ENCODE peak calls at places on chromosomes 13 and 19, in nine cellular contexts. P is mammary epithelial cell, N is astrocyte, L is GM12878, G is IMR-90, C is neural progenitor cell, F is HepG2, U is colonic mucosa, S is neuronal stem cell. X is an unnamed sample.
A peak's percentile ranks its signal among the peaks of the same experiment; 100 is the strongest.

GRCh38 chr13:32033744-32034143 is 2.2 kb downstream of the FRY start:
- DNase-seq in P (no peak), N (no peak), L (no peak), G (peak; percentile 33), C (no peak), F (no peak), U (no peak), S (no peak), X (peak; percentile 31)

GRCh38 chr19:16619456-16619855 is 8.5 kb downstream of the MED26 start:
- DNase-seq in P (peak; percentile 2), N (no peak), L (no peak), G (no peak), C (no peak), F (no peak), U (no peak), S (no peak), X (no peak)

GRCh38 chr19:50044922-50045321 is 19.1 kb downstream of the ZNF473 start:
- DNase-seq in P (no peak), N (no peak), L (no peak), G (no peak), C (no peak), F (no peak), U (no peak), S (no peak), X (no peak)

GRCh38 chr19:5172859-5173577 is 167.6 kb downstream of the PTPRS start:
- DNase-seq in P (peak; percentile 99), N (peak; percentile 96), L (no peak), G (peak; percentile 98), C (no peak), F (no peak), U (no peak), S (no peak), X (peak; percentile 97)

GRCh38 chr19:38023245-38023644 is 116.2 kb downstream of the SIPA1L3 start:
- DNase-seq in P (no peak), N (peak; percentile 83), L (no peak), G (peak; percentile 67), C (no peak), F (no peak), U (no peak), S (no peak), X (no peak)

GRCh38 chr13:23433171-23434153 is at the start of gene SACS:
- DNase-seq in P (peak; percentile 31), N (peak; percentile 69), L (no peak), G (peak; percentile 52), C (peak; percentile 95), F (no peak), U (no peak), S (peak; percentile 84), X (peak; percentile 75)

GRCh38 chr19:4780860-4781259 is 10.7 kb upstream of the FEM1A start:
- DNase-seq in P (no peak), N (no peak), L (no peak), G (no peak), C (no peak), F (no peak), U (no peak), S (no peak), X (no peak)

GRCh38 chr13:30976041-30976440 is 43.6 kb downstream of the TEX26 start:
- DNase-seq in P (no peak), N (no peak), L (no peak), G (no peak), C (no peak), F (no peak), U (no peak), S (no peak), X (no peak)

GRCh38 chr13:33164331-33164730 is 121.2 kb downstream of the STARD13 start:
- DNase-seq in P (no peak), N (peak; percentile 47), L (no peak), G (no peak), C (no peak), F (peak; percentile 31), U (no peak), S (no peak), X (no peak)

GRCh38 chr13:33167521-33167920 is 118.0 kb downstream of the STARD13 start:
- DNase-seq in P (peak; percentile 82), N (no peak), L (no peak), G (no peak), C (no peak), F (peak; percentile 41), U (no peak), S (no peak), X (no peak)

GRCh38 chr13:33169273-33169980 is 116.1 kb downstream of the STARD13 start:
- DNase-seq in P (peak; percentile 86), N (peak; percentile 95), L (no peak), G (peak; percentile 93), C (no peak), F (no peak), U (no peak), S (no peak), X (peak; percentile 46)

GRCh38 chr13:33172400-33172799 is 113.2 kb downstream of the STARD13 start:
- DNase-seq in P (no peak), N (no peak), L (no peak), G (no peak), C (no peak), F (no peak), U (no peak), S (no peak), X (peak; percentile 46)

DNA sequence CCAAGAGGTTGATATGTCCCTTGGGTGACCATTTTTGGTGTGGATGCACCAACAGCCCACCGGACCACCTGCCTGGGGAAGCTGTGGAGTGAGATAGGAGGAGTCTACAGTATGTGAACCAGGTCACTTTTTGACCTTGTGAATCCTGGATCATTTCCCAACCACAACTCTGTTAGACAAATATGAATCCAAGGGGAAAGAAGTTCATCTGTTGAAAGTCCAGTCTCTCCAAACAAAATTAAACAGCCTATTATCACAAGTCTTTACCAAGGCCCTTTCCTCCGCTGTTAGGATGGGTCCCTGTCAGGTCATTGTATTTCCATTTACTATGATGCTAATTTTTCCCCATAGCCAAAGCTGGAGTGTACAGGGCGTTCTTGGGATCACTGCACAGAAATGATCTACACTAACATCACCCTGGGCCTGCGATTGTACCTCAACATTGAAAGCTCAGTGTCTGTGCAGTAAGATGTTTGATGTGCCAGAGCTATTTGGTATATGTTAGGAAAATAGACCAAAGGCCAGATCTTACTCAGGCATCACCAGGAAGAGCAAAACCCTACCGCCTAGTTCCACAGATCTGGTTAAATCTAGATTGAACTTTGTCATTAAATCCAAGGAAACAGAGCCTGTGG is 117.1 kb downstream of the STARD13 start:
- DNase-seq in P (no peak), N (peak; percentile 42), L (no peak), G (no peak), C (no peak), F (peak; percentile 96), U (no peak), S (no peak), X (no peak)
- H3K9ac ChIP-seq in P (no peak overlapping the region), N (peak overlapping the region; percentile 76), L (no peak overlapping the region), G (no peak overlapping the region), C (no peak overlapping the region), F (peak overlapping the region; percentile 43), U (no peak overlapping the region), S (no peak overlapping the region), X (no peak overlapping the region)

GRCh38 chr13:40629678-40630384 is 36.6 kb downstream of the FOXO1 start:
- DNase-seq in P (no peak), N (no peak), L (peak; percentile 64), G (no peak), C (no peak), F (no peak), U (no peak), S (no peak), X (no peak)
- H3K4me1 ChIP-seq in P (no peaks in the 10 kb centered on the region), N (no peaks in the 10 kb centered on the region), L (peaks cover 32% of the 10 kb centered on the region), G (no peaks in the 10 kb centered on the region), C (no peaks in the 10 kb centered on the region), F (peaks cover 54% of the 10 kb centered on the region), U (peaks cover 3% of the 10 kb centered on the region), S (no peaks in the 10 kb centered on the region), X (peaks cover 25% of the 10 kb centered on the region)

GRCh38 chr13:97583884-97584497 is 150.0 kb downstream of the RAP2A start:
- DNase-seq in P (no peak), N (no peak), L (no peak), G (no peak), C (no peak), F (peak; percentile 12), U (no peak), S (no peak), X (no peak)
- H3K4me3 ChIP-seq in P (no peak overlapping the region), N (no peak overlapping the region), L (no peak overlapping the region), G (no peak overlapping the region), C (no peak overlapping the region), F (no peak overlapping the region), U (no peak overlapping the region), S (no peak overlapping the region), X (no peak overlapping the region)

DNA sequence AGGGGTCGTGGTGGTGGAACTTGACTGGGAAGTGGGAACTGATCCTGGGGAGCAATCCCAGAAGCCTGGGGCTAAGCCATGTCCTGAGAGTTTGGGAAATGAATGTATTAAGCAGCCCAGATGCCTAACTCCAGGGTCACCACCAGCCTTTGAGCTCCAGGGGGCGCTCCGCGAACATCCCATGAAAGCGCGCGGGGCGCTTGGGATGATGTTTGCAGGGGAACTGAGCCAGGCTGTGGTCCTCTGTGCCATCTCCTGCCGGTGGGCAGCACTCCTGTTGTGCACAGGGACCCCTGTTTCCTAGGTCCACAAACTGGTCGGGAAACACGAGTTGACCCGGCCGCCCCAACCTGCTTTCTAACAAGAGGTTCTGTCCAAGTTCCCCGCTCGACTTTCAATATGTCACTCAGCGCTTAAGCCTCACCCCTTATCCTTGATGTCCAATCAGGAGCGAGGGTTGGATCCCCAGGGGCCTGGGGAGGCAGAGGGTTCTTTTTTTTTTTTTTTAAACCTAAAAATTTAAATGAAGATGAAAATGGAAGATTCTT is 14.4 kb downstream of the LEUTX start:
- DNase-seq in P (peak; percentile 58), N (peak; percentile 58), L (peak; percentile 40), G (peak; percentile 69), C (peak; percentile 92), F (peak; percentile 54), U (peak; percentile 72), S (peak; percentile 83), X (peak; percentile 95)
- H3K9ac ChIP-seq in P (no peak overlapping the region), N (no peak overlapping the region), L (peak overlapping the region; percentile 54), G (no peak overlapping the region), C (no peak overlapping the region), F (no peak overlapping the region), U (no peak overlapping the region), S (peak overlapping the region; percentile 80), X (no peak overlapping the region)

GRCh38 chr13:73997964-73998363 is 136.2 kb downstream of the KLF12 start:
- DNase-seq in P (no peak), N (no peak), L (no peak), G (no peak), C (no peak), F (no peak), U (no peak), S (no peak), X (no peak)
- H3K4me1 ChIP-seq in P (no peaks in the 10 kb centered on the region), N (no peaks in the 10 kb centered on the region), L (peaks cover 6% of the 10 kb centered on the region), G (no peaks in the 10 kb centered on the region), C (no peaks in the 10 kb centered on the region), F (no peaks in the 10 kb centered on the region), U (no peaks in the 10 kb centered on the region), S (no peaks in the 10 kb centered on the region), X (no peaks in the 10 kb centered on the region)

GRCh38 chr13:45055902-45056648 is 64.2 kb upstream of the GTF2F2 start:
- DNase-seq in P (peak; percentile 92), N (peak; percentile 88), L (no peak), G (peak; percentile 56), C (peak; percentile 57), F (no peak), U (peak; percentile 28), S (no peak), X (no peak)
- H3K4me3 ChIP-seq in P (peak overlapping the region; percentile 9), N (peak overlapping the region; percentile 31), L (no peak overlapping the region), G (no peak overlapping the region), C (no peak overlapping the region), F (peak overlapping the region; percentile 33), U (no peak overlapping the region), S (no peak overlapping the region), X (peak overlapping the region; percentile 18)

X was measured in adipocyte.